ENCODE peak calls at places on chromosome 14, in six cellular contexts. One of them, this sample, is unnamed. For H3K27me3, the result is how much of the 10 kb centered on the place peaks cover.

GRCh38 chr14:31926123-31926522 is 151.0 kb upstream of the ARHGAP5 start:
- DNase-seq in MM.1S: peak
- DNase-seq in upper lobe of left lung: no peak
- DNase-seq in upper lobe of right lung: no peak
- DNase-seq in right atrium auricular region: no peak
- DNase-seq in WERI-Rb-1: no peak
- DNase-seq in this sample: no peak

GRCh38 chr14:51576112-51576420 is 75.6 kb upstream of the FRMD6 start:
- DNase-seq in MM.1S: no peak
- DNase-seq in upper lobe of left lung: no peak
- DNase-seq in upper lobe of right lung: no peak
- DNase-seq in right atrium auricular region: no peak
- DNase-seq in WERI-Rb-1: no peak
- DNase-seq in this sample: no peak

GRCh38 chr14:104639889-104640548 is 35.4 kb upstream of the TMEM179 start:
- DNase-seq in MM.1S: peak
- DNase-seq in upper lobe of left lung: peak
- DNase-seq in upper lobe of right lung: peak
- DNase-seq in right atrium auricular region: no peak
- DNase-seq in WERI-Rb-1: peak
- DNase-seq in this sample: peak

GRCh38 chr14:102389261-102389660 is 26.5 kb downstream of the TECPR2 start:
- DNase-seq in MM.1S: no peak
- DNase-seq in upper lobe of left lung: no peak
- DNase-seq in upper lobe of right lung: no peak
- DNase-seq in right atrium auricular region: no peak
- DNase-seq in WERI-Rb-1: no peak
- DNase-seq in this sample: no peak

GRCh38 chr14:94823556-94824341 is 53.8 kb upstream of the GSC start:
- DNase-seq in MM.1S: no peak
- DNase-seq in upper lobe of left lung: no peak
- DNase-seq in upper lobe of right lung: no peak
- DNase-seq in right atrium auricular region: no peak
- DNase-seq in WERI-Rb-1: no peak
- DNase-seq in this sample: no peak

GRCh38 chr14:64544607-64545312 is 4.2 kb downstream of the HSPA2 start:
- DNase-seq in MM.1S: no peak
- DNase-seq in upper lobe of left lung: no peak
- DNase-seq in upper lobe of right lung: no peak
- DNase-seq in right atrium auricular region: no peak
- DNase-seq in WERI-Rb-1: no peak
- DNase-seq in this sample: no peak

GRCh38 chr14:27686137-27686536 is 1080.5 kb upstream of the FOXG1 start:
- DNase-seq in MM.1S: no peak
- DNase-seq in upper lobe of left lung: no peak
- DNase-seq in upper lobe of right lung: no peak
- DNase-seq in right atrium auricular region: no peak
- DNase-seq in WERI-Rb-1: no peak
- DNase-seq in this sample: no peak

GRCh38 chr14:101008196-101008595 is 104.7 kb upstream of the RTL1 start:
- DNase-seq in MM.1S: no peak
- DNase-seq in upper lobe of left lung: no peak
- DNase-seq in upper lobe of right lung: peak
- DNase-seq in right atrium auricular region: no peak
- DNase-seq in WERI-Rb-1: no peak
- DNase-seq in this sample: no peak

GRCh38 chr14:96264850-96265249 is 8.8 kb downstream of the BDKRB1 start:
- DNase-seq in MM.1S: no peak
- DNase-seq in upper lobe of left lung: no peak
- DNase-seq in upper lobe of right lung: no peak
- DNase-seq in right atrium auricular region: no peak
- DNase-seq in WERI-Rb-1: peak
- DNase-seq in this sample: no peak

GRCh38 chr14:77009014-77009413 is 19.5 kb downstream of the IRF2BPL start:
- DNase-seq in MM.1S: no peak
- DNase-seq in upper lobe of left lung: no peak
- DNase-seq in upper lobe of right lung: no peak
- DNase-seq in right atrium auricular region: no peak
- DNase-seq in WERI-Rb-1: no peak
- DNase-seq in this sample: no peak

GRCh38 chr14:24351517-24351916 is 11.7 kb upstream of the RIPK3 start:
- DNase-seq in MM.1S: no peak
- DNase-seq in upper lobe of left lung: no peak
- DNase-seq in upper lobe of right lung: no peak
- DNase-seq in right atrium auricular region: no peak
- DNase-seq in WERI-Rb-1: no peak
- DNase-seq in this sample: no peak

GRCh38 chr14:89911018-89911919 is 43.3 kb downstream of the EFCAB11 start:
- DNase-seq in MM.1S: no peak
- DNase-seq in upper lobe of left lung: no peak
- DNase-seq in upper lobe of right lung: no peak
- DNase-seq in right atrium auricular region: no peak
- DNase-seq in WERI-Rb-1: no peak
- DNase-seq in this sample: no peak

GRCh38 chr14:23632461-23633159 is 3.6 kb upstream of the DHRS2 start:
- DNase-seq in MM.1S: no peak
- DNase-seq in upper lobe of left lung: no peak
- DNase-seq in upper lobe of right lung: no peak
- DNase-seq in right atrium auricular region: no peak
- DNase-seq in WERI-Rb-1: no peak
- DNase-seq in this sample: no peak

GRCh38 chr14:24108336-24108874 is 6.2 kb upstream of the DCAF11 start:
- DNase-seq in MM.1S: no peak
- DNase-seq in upper lobe of left lung: no peak
- DNase-seq in upper lobe of right lung: no peak
- DNase-seq in right atrium auricular region: no peak
- DNase-seq in WERI-Rb-1: no peak
- DNase-seq in this sample: no peak

GRCh38 chr14:39939023-39939422 is 506.8 kb upstream of the FBXO33 start:
- DNase-seq in MM.1S: no peak
- DNase-seq in upper lobe of left lung: no peak
- DNase-seq in upper lobe of right lung: no peak
- DNase-seq in right atrium auricular region: no peak
- DNase-seq in WERI-Rb-1: no peak
- DNase-seq in this sample: no peak

GRCh38 chr14:89351364-89351957 is 65.6 kb downstream of the FOXN3 start:
- DNase-seq in MM.1S: no peak
- DNase-seq in upper lobe of left lung: no peak
- DNase-seq in upper lobe of right lung: peak
- DNase-seq in right atrium auricular region: no peak
- DNase-seq in WERI-Rb-1: no peak
- DNase-seq in this sample: no peak

GRCh38 chr14:57970594-57970993 is 104.7 kb upstream of the SLC35F4 start:
- DNase-seq in MM.1S: no peak
- DNase-seq in upper lobe of left lung: no peak
- DNase-seq in upper lobe of right lung: no peak
- DNase-seq in right atrium auricular region: no peak
- DNase-seq in WERI-Rb-1: no peak
- DNase-seq in this sample: no peak

GRCh38 chr14:102020058-102020971 is 55.9 kb downstream of the DYNC1H1 start:
- DNase-seq in MM.1S: no peak
- DNase-seq in upper lobe of left lung: no peak
- DNase-seq in upper lobe of right lung: no peak
- DNase-seq in right atrium auricular region: no peak
- DNase-seq in WERI-Rb-1: peak
- DNase-seq in this sample: peak

GRCh38 chr14:24367506-24368214 is at the start of gene NFATC4:
- DNase-seq in MM.1S: peak
- DNase-seq in upper lobe of left lung: peak
- DNase-seq in upper lobe of right lung: no peak
- DNase-seq in right atrium auricular region: peak
- DNase-seq in WERI-Rb-1: peak
- DNase-seq in this sample: no peak

GRCh38 chr14:100091386-100091785 is 26.2 kb downstream of the EVL start:
- DNase-seq in MM.1S: no peak
- DNase-seq in upper lobe of left lung: no peak
- DNase-seq in upper lobe of right lung: no peak
- DNase-seq in right atrium auricular region: no peak
- DNase-seq in WERI-Rb-1: no peak
- DNase-seq in this sample: no peak

GRCh38 chr14:99317231-99318090 is 45.5 kb upstream of the BCL11B start:
- DNase-seq in MM.1S: no peak
- DNase-seq in upper lobe of left lung: no peak
- DNase-seq in upper lobe of right lung: no peak
- DNase-seq in right atrium auricular region: no peak
- DNase-seq in WERI-Rb-1: no peak
- DNase-seq in this sample: no peak

GRCh38 chr14:99731536-99732435 is 47.7 kb downstream of the CYP46A1 start:
- DNase-seq in MM.1S: no peak
- DNase-seq in upper lobe of left lung: peak
- DNase-seq in upper lobe of right lung: peak
- DNase-seq in right atrium auricular region: peak
- DNase-seq in WERI-Rb-1: peak
- DNase-seq in this sample: no peak

GRCh38 chr14:21071225-21072041 is 1.3 kb downstream of the ARHGEF40 start:
- DNase-seq in MM.1S: peak
- DNase-seq in upper lobe of left lung: peak
- DNase-seq in upper lobe of right lung: peak
- DNase-seq in right atrium auricular region: peak
- DNase-seq in WERI-Rb-1: peak
- DNase-seq in this sample: no peak

GRCh38 chr14:26389646-26390508 is 208.0 kb downstream of the NOVA1 start:
- DNase-seq in MM.1S: no peak
- DNase-seq in upper lobe of left lung: no peak
- DNase-seq in upper lobe of right lung: no peak
- DNase-seq in right atrium auricular region: no peak
- DNase-seq in WERI-Rb-1: no peak
- DNase-seq in this sample: no peak

GRCh38 chr14:76708771-76709170 is 52.5 kb upstream of the VASH1 start:
- DNase-seq in MM.1S: no peak
- DNase-seq in upper lobe of left lung: no peak
- DNase-seq in upper lobe of right lung: no peak
- DNase-seq in right atrium auricular region: no peak
- DNase-seq in WERI-Rb-1: no peak
- DNase-seq in this sample: no peak

GRCh38 chr14:20782280-20782890 is 1.3 kb downstream of the RNASE6 start:
- DNase-seq in MM.1S: no peak
- DNase-seq in upper lobe of left lung: no peak
- DNase-seq in upper lobe of right lung: no peak
- DNase-seq in right atrium auricular region: no peak
- DNase-seq in WERI-Rb-1: no peak
- DNase-seq in this sample: no peak

GRCh38 chr14:104138891-104139459 is 588 bp downstream of the KIF26A start:
- DNase-seq in MM.1S: no peak
- DNase-seq in upper lobe of left lung: no peak
- DNase-seq in upper lobe of right lung: peak
- DNase-seq in right atrium auricular region: no peak
- DNase-seq in WERI-Rb-1: peak
- DNase-seq in this sample: no peak

DNA sequence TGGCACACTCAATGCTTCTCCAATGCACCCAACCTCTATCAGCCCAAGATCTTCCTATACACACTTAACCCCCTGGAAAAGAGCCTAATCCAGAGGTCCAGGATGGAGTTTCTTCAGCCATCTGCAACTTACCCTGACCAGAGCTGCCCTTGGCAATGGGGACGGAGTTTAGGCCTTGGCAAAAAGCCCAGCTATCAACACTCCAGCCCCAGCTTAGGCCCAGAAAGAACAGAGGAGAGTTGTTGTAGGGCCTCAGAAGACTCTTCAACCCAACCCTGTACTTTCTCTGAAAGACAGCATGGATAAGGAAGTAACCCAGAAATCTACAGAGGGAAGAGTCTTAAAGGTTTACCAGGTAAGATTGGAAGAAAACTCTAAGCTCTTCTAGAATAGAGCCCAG is 219.3 kb upstream of the PELI2 start:
- DNase-seq in MM.1S: no peak
- DNase-seq in upper lobe of left lung: peak
- DNase-seq in upper lobe of right lung: no peak
- DNase-seq in right atrium auricular region: no peak
- DNase-seq in WERI-Rb-1: no peak
- DNase-seq in this sample: no peak
- H3K27ac ChIP-seq in MM.1S: no peak
- H3K27ac ChIP-seq in upper lobe of left lung: no peak
- H3K27ac ChIP-seq in upper lobe of right lung: no peak
- H3K27ac ChIP-seq in right atrium auricular region: no peak
- H3K27ac ChIP-seq in WERI-Rb-1: no peak
- H3K27ac ChIP-seq in this sample: no peak

GRCh38 chr14:74786916-74787315 is 23.8 kb downstream of the YLPM1 start:
- DNase-seq in MM.1S: no peak
- DNase-seq in upper lobe of left lung: no peak
- DNase-seq in upper lobe of right lung: no peak
- DNase-seq in right atrium auricular region: no peak
- DNase-seq in WERI-Rb-1: no peak
- DNase-seq in this sample: no peak
- TF ChIP-seq CTCF in MM.1S: no peak
- TF ChIP-seq CTCF in upper lobe of left lung: no peak
- TF ChIP-seq CTCF in upper lobe of right lung: no peak
- TF ChIP-seq CTCF in right atrium auricular region: no peak
- TF ChIP-seq CTCF in WERI-Rb-1: no peak
- TF ChIP-seq CTCF in this sample: no peak

GRCh38 chr14:85533821-85534271 is 3.9 kb downstream of the FLRT2 start:
- DNase-seq in MM.1S: no peak
- DNase-seq in upper lobe of left lung: no peak
- DNase-seq in upper lobe of right lung: peak
- DNase-seq in right atrium auricular region: no peak
- DNase-seq in WERI-Rb-1: peak
- DNase-seq in this sample: no peak

GRCh38 chr14:85534914-85535313 is 5.0 kb downstream of the FLRT2 start:
- DNase-seq in MM.1S: no peak
- DNase-seq in upper lobe of left lung: no peak
- DNase-seq in upper lobe of right lung: no peak
- DNase-seq in right atrium auricular region: no peak
- DNase-seq in WERI-Rb-1: no peak
- DNase-seq in this sample: no peak

GRCh38 chr14:85535916-85536834 is 6.2 kb downstream of the FLRT2 start:
- DNase-seq in MM.1S: no peak
- DNase-seq in upper lobe of left lung: no peak
- DNase-seq in upper lobe of right lung: no peak
- DNase-seq in right atrium auricular region: no peak
- DNase-seq in WERI-Rb-1: no peak
- DNase-seq in this sample: no peak

GRCh38 chr14:85534435-85534834 is 4.5 kb downstream of the FLRT2 start:
- DNase-seq in MM.1S: no peak
- DNase-seq in upper lobe of left lung: no peak
- DNase-seq in upper lobe of right lung: no peak
- DNase-seq in right atrium auricular region: no peak
- DNase-seq in WERI-Rb-1: peak
- DNase-seq in this sample: no peak

DNA sequence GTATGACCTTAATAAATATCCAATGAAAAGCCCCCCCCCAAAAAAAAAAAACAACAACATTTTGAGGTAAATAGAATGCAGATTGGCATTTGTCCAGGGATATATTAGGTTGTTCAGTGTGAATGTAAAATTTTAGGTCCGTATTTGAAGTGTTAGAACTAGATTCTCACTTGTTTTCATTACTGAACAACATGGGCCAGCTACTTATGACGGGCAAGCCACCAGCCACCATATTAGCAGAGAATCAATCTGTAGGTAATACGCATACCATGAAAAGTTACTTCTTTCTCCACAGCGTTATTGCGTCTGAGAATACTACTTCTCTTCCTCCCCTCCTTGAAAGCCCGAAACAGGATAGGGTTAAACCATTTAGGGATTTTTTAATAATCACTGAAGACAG is 5.4 kb downstream of the FLRT2 start:
- DNase-seq in MM.1S: no peak
- DNase-seq in upper lobe of left lung: no peak
- DNase-seq in upper lobe of right lung: no peak
- DNase-seq in right atrium auricular region: no peak
- DNase-seq in WERI-Rb-1: no peak
- DNase-seq in this sample: no peak
- H3K27me3 ChIP-seq in MM.1S: under half
- H3K27me3 ChIP-seq in upper lobe of left lung: under half
- H3K27me3 ChIP-seq in upper lobe of right lung: under half
- H3K27me3 ChIP-seq in right atrium auricular region: under half
- H3K27me3 ChIP-seq in WERI-Rb-1: under half
- H3K27me3 ChIP-seq in this sample: under half

GRCh38 chr14:55354500-55354899 is 57.1 kb downstream of the ATG14 start:
- DNase-seq in MM.1S: peak
- DNase-seq in upper lobe of left lung: peak
- DNase-seq in upper lobe of right lung: no peak
- DNase-seq in right atrium auricular region: no peak
- DNase-seq in WERI-Rb-1: peak
- DNase-seq in this sample: peak
- H3K27ac ChIP-seq in MM.1S: no peak
- H3K27ac ChIP-seq in upper lobe of left lung: peak
- H3K27ac ChIP-seq in upper lobe of right lung: no peak
- H3K27ac ChIP-seq in right atrium auricular region: no peak
- H3K27ac ChIP-seq in WERI-Rb-1: peak
- H3K27ac ChIP-seq in this sample: peak

This sample was measured in CD4-positive, alpha-beta T cell.